ENCODE peak calls at places on chromosomes 7 and 10, in six cellular contexts. A is stimulated activated CD8-positive, alpha-beta memory T cell treated with anti-CD3 and anti-CD28 coated beads, Interleukin-7, amount 100 ng/mL, for 48 hours; T is GM12864; C is iris pigment epithelial cell; M is IMR-90; X is stimulated activated CD4-positive, alpha-beta T cell treated with anti-CD3 and anti-CD28 coated beads, Interleukin-1b, Interleukin-23, amount 100 ng/mL, for 4 hours. W is an unnamed sample.

GRCh38 chr7:44044315-44045225 is at the start of gene DBNL:
- DNase-seq in T (peak), C (peak), A (peak), M (peak), X (peak), W (peak)

GRCh38 chr7:114468844-114469243 is 54.2 kb downstream of the FOXP2 start:
- DNase-seq in X (no peak), M (no peak), T (no peak), C (no peak), A (no peak), W (no peak)

GRCh38 chr7:91068136-91068795 is 196.0 kb upstream of the FZD1 start:
- DNase-seq in A (no peak), C (no peak), T (no peak), X (no peak), M (no peak), W (no peak)

GRCh38 chr10:62248465-62248864 is 20.2 kb downstream of the RTKN2 start:
- DNase-seq in T (no peak), A (no peak), M (peak), X (no peak), C (no peak), W (peak)

GRCh38 chr10:110977662-110978061 is 58.3 kb downstream of the SHOC2 start:
- DNase-seq in T (no peak), M (peak), A (no peak), X (no peak), C (peak), W (no peak)

GRCh38 chr7:29336851-29337627 is 142.5 kb downstream of the CHN2 start:
- DNase-seq in A (no peak), C (no peak), M (no peak), T (no peak), X (no peak), W (peak)

GRCh38 chr10:86523348-86523747 is 1.8 kb upstream of the WAPL start:
- DNase-seq in C (peak), X (no peak), M (peak), A (no peak), T (no peak), W (no peak)

GRCh38 chr7:113087278-113087998 is 811 bp upstream of the GPR85 start:
- DNase-seq in A (no peak), C (peak), X (no peak), T (no peak), M (peak), W (peak)

GRCh38 chr7:33351709-33352108 is 222.3 kb downstream of the BBS9 start:
- DNase-seq in M (no peak), C (no peak), T (no peak), X (no peak), A (no peak), W (no peak)

GRCh38 chr7:95798401-95798930 is 26.1 kb downstream of the DYNC1I1 start:
- DNase-seq in X (no peak), M (no peak), T (no peak), C (peak), A (no peak), W (no peak)

GRCh38 chr10:70715853-70716795 is 43.8 kb downstream of the ADAMTS14 start:
- DNase-seq in C (peak), X (no peak), T (no peak), M (peak), A (no peak), W (no peak)

GRCh38 chr10:100341953-100342626 is 4.9 kb upstream of the SCD start:
- DNase-seq in A (no peak), T (no peak), M (peak), X (peak), C (peak), W (peak)

GRCh38 chr7:70347880-70348279 is 749.6 kb downstream of the AUTS2 start:
- DNase-seq in M (no peak), C (no peak), A (no peak), T (peak), X (no peak), W (no peak)

GRCh38 chr7:148972360-148972759 is 55.9 kb downstream of the PDIA4 start:
- DNase-seq in C (no peak), A (no peak), X (no peak), M (no peak), T (no peak), W (no peak)

GRCh38 chr7:51288896-51289607 is 27.6 kb downstream of the COBL start:
- DNase-seq in T (no peak), X (no peak), A (no peak), C (no peak), M (no peak), W (no peak)

GRCh38 chr7:39951156-39951942 is 1.3 kb downstream of the CDK13 start:
- DNase-seq in X (peak), C (peak), A (peak), M (peak), T (no peak), W (peak)

GRCh38 chr10:31395695-31396094 is 76.7 kb downstream of the ZEB1 start:
- DNase-seq in X (no peak), M (no peak), T (no peak), C (no peak), A (no peak), W (no peak)

GRCh38 chr10:21069929-21070363 is 172.8 kb upstream of the NEBL start:
- DNase-seq in A (no peak), M (no peak), T (no peak), C (no peak), X (no peak), W (no peak)

GRCh38 chr10:18658301-18658991 is 785 bp upstream of the ARL5B start:
- DNase-seq in X (no peak), A (no peak), T (no peak), C (peak), M (peak), W (peak)

GRCh38 chr7:148888300-148888699 is 4.2 kb upstream of the EZH2 start:
- DNase-seq in A (no peak), C (no peak), X (no peak), T (no peak), M (no peak), W (no peak)

GRCh38 chr10:133230387-133231195 is 574 bp downstream of the UTF1 start:
- DNase-seq in X (no peak), T (no peak), A (no peak), M (no peak), C (no peak), W (no peak)

GRCh38 chr10:72796042-72796441 is 97.5 kb upstream of the OIT3 start:
- DNase-seq in T (no peak), A (no peak), C (peak), X (no peak), M (peak), W (no peak)

GRCh38 chr10:66788142-66788541 is 137.7 kb upstream of the LRRTM3 start:
- DNase-seq in X (no peak), M (no peak), C (no peak), T (no peak), A (no peak), W (no peak)

GRCh38 chr10:117159390-117159789 is 21.3 kb upstream of the VAX1 start:
- DNase-seq in T (no peak), C (no peak), M (no peak), X (no peak), A (no peak), W (no peak)

GRCh38 chr7:17713584-17713983 is 226.7 kb downstream of the SNX13 start:
- DNase-seq in X (no peak), T (no peak), A (no peak), C (no peak), M (peak), W (no peak)

GRCh38 chr7:8065356-8065813 is 96.8 kb downstream of the GLCCI1 start:
- DNase-seq in X (no peak), T (no peak), M (peak), C (peak), A (no peak), W (no peak)

GRCh38 chr7:46900312-46901263 is 681.3 kb downstream of the TNS3 start:
- DNase-seq in X (no peak), T (no peak), A (no peak), M (peak), C (peak), W (no peak)

GRCh38 chr10:63935705-63936104 is 414.5 kb downstream of the REEP3 start:
- DNase-seq in C (peak), X (no peak), M (no peak), A (no peak), T (no peak), W (no peak)

GRCh38 chr10:29946953-29947700 is 112.3 kb downstream of the JCAD start:
- DNase-seq in X (no peak), M (peak), A (no peak), C (peak), T (no peak), W (no peak)

GRCh38 chr10:126525326-126525725 is 137.0 kb upstream of the ADAM12 start:
- DNase-seq in X (no peak), T (no peak), M (no peak), C (no peak), A (no peak), W (peak)

GRCh38 chr7:151895008-151895661 is 18.2 kb upstream of the PRKAG2 start:
- DNase-seq in X (no peak), A (no peak), T (no peak), C (no peak), M (no peak), W (no peak)

GRCh38 chr10:23399701-23400144 is 39.2 kb upstream of the OTUD1 start:
- DNase-seq in X (no peak), T (no peak), A (no peak), C (peak), M (peak), W (no peak)

GRCh38 chr10:121240011-121240410 is 358.2 kb downstream of the FGFR2 start:
- DNase-seq in M (no peak), T (no peak), X (no peak), A (no peak), C (no peak), W (no peak)

GRCh38 chr7:30378275-30378674 is 93.9 kb downstream of the ZNRF2 start:
- DNase-seq in A (no peak), T (no peak), C (no peak), X (no peak), M (no peak), W (no peak)